ENCODE peak calls at places on chromosomes 2 and 18, in nine cellular contexts. E, G, O, X, R, H, B, Q and D are unnamed samples.

GRCh38 chr18:13500891-13501887 is 225.2 kb downstream of the FAM210A start:
- DNase-seq in E (peak), G (peak), O (peak), X (no peak), R (peak), H (no peak), B (no peak), Q (no peak), D (peak)

GRCh38 chr2:120622886-120623753 is 112.5 kb upstream of the GLI2 start:
- DNase-seq in E (no peak), G (no peak), O (no peak), X (no peak), R (peak), H (no peak), B (no peak), Q (no peak), D (no peak)

GRCh38 chr2:150850641-150851040 is 363.2 kb upstream of the RND3 start:
- DNase-seq in E (no peak), G (no peak), O (no peak), X (no peak), R (no peak), H (no peak), B (no peak), Q (no peak), D (no peak)

GRCh38 chr2:159444728-159445127 is 158.2 kb upstream of the WDSUB1 start:
- DNase-seq in E (no peak), G (no peak), O (no peak), X (no peak), R (no peak), H (no peak), B (no peak), Q (no peak), D (no peak)

GRCh38 chr18:48788378-48788777 is 162.4 kb downstream of the SMAD7 start:
- DNase-seq in E (no peak), G (no peak), O (no peak), X (no peak), R (no peak), H (no peak), B (no peak), Q (no peak), D (no peak)

GRCh38 chr2:45748239-45748638 is 96.8 kb downstream of the PRKCE start:
- DNase-seq in E (no peak), G (no peak), O (no peak), X (no peak), R (no peak), H (no peak), B (no peak), Q (no peak), D (no peak)

GRCh38 chr2:33340265-33340664 is 136.2 kb upstream of the RASGRP3 start:
- DNase-seq in E (no peak), G (peak), O (no peak), X (no peak), R (peak), H (no peak), B (no peak), Q (no peak), D (peak)

GRCh38 chr2:216752855-216753505 is 57.6 kb upstream of the IGFBP5 start:
- DNase-seq in E (no peak), G (no peak), O (no peak), X (no peak), R (no peak), H (no peak), B (no peak), Q (no peak), D (no peak)

GRCh38 chr18:26655614-26656400 is 107.5 kb upstream of the KCTD1 start:
- DNase-seq in E (peak), G (peak), O (peak), X (no peak), R (peak), H (peak), B (no peak), Q (no peak), D (no peak)

GRCh38 chr18:76350134-76351025 is 144.7 kb downstream of the ZNF516 start:
- DNase-seq in E (no peak), G (no peak), O (no peak), X (no peak), R (no peak), H (no peak), B (no peak), Q (no peak), D (no peak)

GRCh38 chr2:232376713-232377112 is 1.8 kb upstream of the ALPP start:
- DNase-seq in E (no peak), G (no peak), O (no peak), X (no peak), R (no peak), H (no peak), B (no peak), Q (no peak), D (no peak)

GRCh38 chr2:38146917-38147307 is 71.0 kb upstream of the CYP1B1 start:
- DNase-seq in E (peak), G (peak), O (peak), X (no peak), R (no peak), H (peak), B (peak), Q (no peak), D (peak)

GRCh38 chr2:4745056-4745455 is 947.1 kb upstream of the SOX11 start:
- DNase-seq in E (no peak), G (no peak), O (no peak), X (no peak), R (no peak), H (no peak), B (no peak), Q (no peak), D (no peak)

GRCh38 chr2:221444106-221444505 is 128.0 kb downstream of the EPHA4 start:
- DNase-seq in E (no peak), G (no peak), O (no peak), X (no peak), R (no peak), H (no peak), B (no peak), Q (no peak), D (no peak)

GRCh38 chr2:130762910-130763385 is 7.6 kb downstream of the AMER3 start:
- DNase-seq in E (no peak), G (no peak), O (no peak), X (no peak), R (no peak), H (no peak), B (no peak), Q (no peak), D (no peak)

GRCh38 chr18:35753306-35753910 is 171.9 kb downstream of the GALNT1 start:
- DNase-seq in E (no peak), G (no peak), O (no peak), X (no peak), R (no peak), H (no peak), B (no peak), Q (no peak), D (no peak)

GRCh38 chr18:66558773-66559172 is 45.1 kb downstream of the CDH19 start:
- DNase-seq in E (peak), G (no peak), O (no peak), X (no peak), R (peak), H (peak), B (no peak), Q (no peak), D (no peak)